ENCODE peak calls at places on chromosomes 11 and 22, in seven cellular contexts. K is colonic mucosa; Y is CD8-positive, alpha-beta T cell; P is transverse colon; J is Jurkat, Clone E6-1; V is PC-3; I is mucosa of descending colon. T is an unnamed sample.

GRCh38 chr22:36417281-36417686 is 29.5 kb upstream of the MYH9 start:
- DNase-seq in J (peak; percentile 9), P (peak; percentile 82), Y (no peak), I (peak; percentile 82), K (peak; percentile 88), V (peak; percentile 90), T (no peak)

GRCh38 chr11:17703951-17704350 is 15.4 kb upstream of the MYOD1 start:
- DNase-seq in Y (no peak), P (no peak), I (no peak), V (peak; percentile 29), J (peak; percentile 12), K (no peak), T (no peak)

GRCh38 chr22:46995501-46996360 is 233.3 kb downstream of the TBC1D22A start:
- DNase-seq in I (no peak), K (no peak), Y (no peak), P (no peak), J (no peak), V (no peak), T (no peak)

GRCh38 chr11:36249271-36249670 is 40.0 kb downstream of the COMMD9 start:
- DNase-seq in K (no peak), P (no peak), J (no peak), I (no peak), V (peak; percentile 71), Y (no peak), T (no peak)

GRCh38 chr11:74366576-74366975 is 31.7 kb downstream of the PGM2L1 start:
- DNase-seq in Y (no peak), P (no peak), J (no peak), V (no peak), K (no peak), I (no peak), T (no peak)

GRCh38 chr11:17992916-17993315 is 19.9 kb downstream of the SERGEF start:
- DNase-seq in V (peak; percentile 43), I (no peak), J (no peak), P (no peak), K (no peak), Y (no peak), T (no peak)

GRCh38 chr11:125902315-125902926 is 585 bp downstream of the PUS3 start:
- DNase-seq in K (no peak), J (no peak), V (peak; percentile 19), Y (no peak), P (no peak), I (no peak), T (no peak)

GRCh38 chr11:35282226-35282882 is 137.0 kb downstream of the SLC1A2 start:
- DNase-seq in K (no peak), V (no peak), Y (no peak), J (no peak), P (no peak), I (no peak), T (no peak)

DNA sequence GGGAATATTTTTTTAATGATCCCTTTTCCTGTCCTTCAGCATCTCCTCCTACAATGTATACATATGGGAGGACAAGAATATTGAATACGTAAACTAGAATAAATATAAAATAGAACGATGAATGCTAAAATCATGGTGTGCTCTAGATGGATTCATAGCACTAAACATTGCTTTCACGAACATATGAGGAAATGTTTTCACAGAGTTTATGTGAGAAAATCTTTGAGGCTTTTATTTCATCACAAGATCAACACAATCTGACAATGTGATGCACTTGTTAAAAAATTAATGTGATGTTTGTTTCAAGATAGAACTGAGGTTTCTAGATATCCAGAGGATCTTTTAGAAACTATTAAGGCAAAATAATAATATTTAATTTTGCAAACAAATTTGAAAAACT is 3.0 kb downstream of the CARD16 start:
- DNase-seq in Y (no peak), K (no peak), J (no peak), P (no peak), V (no peak), I (no peak), T (no peak)
- H3K4me3 ChIP-seq in Y (no peak overlapping the region), K (no peak overlapping the region), J (no peak overlapping the region), P (no peak overlapping the region), V (no peak overlapping the region), I (no peak overlapping the region), T (no peak overlapping the region)

DNA sequence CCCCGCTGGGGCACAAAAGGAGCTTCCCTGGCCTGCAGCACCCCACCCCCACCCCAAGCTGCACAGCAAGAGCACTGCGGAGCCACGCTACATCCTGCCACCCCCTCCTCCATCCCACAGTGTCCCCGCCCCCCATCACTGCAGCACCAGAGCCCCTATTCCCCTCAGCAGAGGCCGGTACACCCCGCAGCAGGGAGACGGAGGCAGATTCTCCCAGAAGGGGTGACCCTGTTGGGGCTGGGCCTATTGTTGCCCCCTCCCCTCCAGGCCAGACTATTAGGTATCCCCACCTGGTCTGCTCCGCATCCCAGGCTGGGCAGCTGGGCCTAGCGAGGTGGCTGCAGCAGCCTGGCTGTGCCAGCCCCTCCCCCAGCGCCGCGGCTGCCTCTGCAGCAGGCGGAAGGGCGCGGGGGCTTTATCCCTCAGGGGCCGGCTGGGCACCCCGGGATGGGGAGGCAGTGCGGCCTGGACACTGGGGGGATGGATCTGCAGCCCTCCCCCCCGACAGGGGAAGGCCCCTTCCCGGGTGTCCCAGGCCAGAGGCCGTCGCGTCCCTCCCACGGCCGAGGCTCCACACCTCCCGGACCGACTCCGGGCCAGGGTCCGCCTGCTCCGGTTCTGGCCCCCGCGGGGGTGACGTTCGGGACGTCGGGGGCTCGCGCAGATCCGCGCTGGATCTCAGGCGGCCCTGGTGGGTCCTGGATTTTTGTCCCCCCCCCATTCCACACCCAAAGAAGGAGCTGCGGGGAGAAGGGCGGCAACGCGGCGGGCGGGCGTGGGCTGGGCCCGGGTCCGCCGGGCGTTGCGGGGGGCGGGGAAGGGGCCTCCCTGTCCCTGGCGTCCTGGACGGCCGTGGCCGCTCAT is 943 bp downstream of the DUSP8 start:
- DNase-seq in J (peak; percentile 32), Y (peak; percentile 60), V (no peak), I (peak; percentile 51), K (peak; percentile 31), P (no peak), T (peak; percentile 79)
- H3K4me3 ChIP-seq in J (peak overlapping the region; percentile 18), Y (peak overlapping the region; percentile 63), V (peak overlapping the region; percentile 53), I (peak overlapping the region; percentile 18), K (peak overlapping the region; percentile 58), P (peak overlapping the region; percentile 70), T (peak overlapping the region; percentile 78)

GRCh38 chr11:115673720-115674119 is 169.5 kb upstream of the CADM1 start:
- DNase-seq in I (no peak), J (no peak), V (no peak), Y (no peak), P (no peak), K (no peak), T (no peak)

GRCh38 chr11:115674176-115674575 is 170.0 kb upstream of the CADM1 start:
- DNase-seq in I (no peak), P (no peak), Y (no peak), K (no peak), V (no peak), J (no peak), T (no peak)

GRCh38 chr11:115676206-115676605 is 172.0 kb upstream of the CADM1 start:
- DNase-seq in K (no peak), V (no peak), P (no peak), J (no peak), Y (no peak), I (no peak), T (no peak)

GRCh38 chr11:115672999-115673411 is 168.8 kb upstream of the CADM1 start:
- DNase-seq in Y (no peak), V (no peak), P (no peak), J (no peak), K (no peak), I (peak; percentile 15), T (no peak)

DNA sequence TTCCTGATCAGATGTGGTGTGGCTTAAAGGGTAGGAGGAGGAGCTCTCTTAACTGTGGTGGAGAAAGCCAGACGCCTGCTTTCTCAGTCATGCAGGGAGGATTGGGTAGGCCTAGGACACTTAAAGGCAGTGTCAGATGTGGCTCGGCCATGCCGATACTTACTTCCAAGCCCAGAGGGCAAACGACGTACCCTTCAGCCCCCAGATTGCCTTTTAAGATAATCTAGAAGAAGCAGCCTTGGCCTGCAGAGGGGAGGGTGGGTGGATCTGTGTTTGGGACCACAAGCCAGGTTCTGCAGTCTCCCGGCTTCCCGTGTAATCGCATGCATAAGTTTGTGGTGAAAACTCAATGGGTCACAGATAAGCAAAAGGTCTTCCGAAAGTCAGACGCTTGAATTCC is 170.6 kb upstream of the CADM1 start:
- DNase-seq in K (no peak), Y (no peak), J (no peak), I (no peak), V (no peak), P (no peak), T (no peak)
- H3K4me3 ChIP-seq in K (no peak overlapping the region), Y (no peak overlapping the region), J (no peak overlapping the region), I (no peak overlapping the region), V (no peak overlapping the region), P (no peak overlapping the region), T (no peak overlapping the region)

GRCh38 chr11:46593550-46594382 is at the start of gene AMBRA1:
- DNase-seq in Y (peak; percentile 85), V (peak; percentile 89), K (peak; percentile 95), P (peak; percentile 91), I (peak; percentile 97), J (peak; percentile 94), T (peak; percentile 85)

GRCh38 chr11:46588131-46588530 is 5.7 kb downstream of the AMBRA1 start:
- DNase-seq in K (no peak), Y (no peak), J (no peak), P (no peak), I (no peak), V (no peak), T (no peak)

GRCh38 chr11:46594383-46594718 is 528 bp upstream of the AMBRA1 start:
- DNase-seq in Y (no peak), I (no peak), V (no peak), P (no peak), J (no peak), K (no peak), T (no peak)

GRCh38 chr11:46588915-46589314 is 4.9 kb downstream of the AMBRA1 start:
- DNase-seq in V (no peak), J (no peak), K (no peak), Y (no peak), P (no peak), I (no peak), T (no peak)

DNA sequence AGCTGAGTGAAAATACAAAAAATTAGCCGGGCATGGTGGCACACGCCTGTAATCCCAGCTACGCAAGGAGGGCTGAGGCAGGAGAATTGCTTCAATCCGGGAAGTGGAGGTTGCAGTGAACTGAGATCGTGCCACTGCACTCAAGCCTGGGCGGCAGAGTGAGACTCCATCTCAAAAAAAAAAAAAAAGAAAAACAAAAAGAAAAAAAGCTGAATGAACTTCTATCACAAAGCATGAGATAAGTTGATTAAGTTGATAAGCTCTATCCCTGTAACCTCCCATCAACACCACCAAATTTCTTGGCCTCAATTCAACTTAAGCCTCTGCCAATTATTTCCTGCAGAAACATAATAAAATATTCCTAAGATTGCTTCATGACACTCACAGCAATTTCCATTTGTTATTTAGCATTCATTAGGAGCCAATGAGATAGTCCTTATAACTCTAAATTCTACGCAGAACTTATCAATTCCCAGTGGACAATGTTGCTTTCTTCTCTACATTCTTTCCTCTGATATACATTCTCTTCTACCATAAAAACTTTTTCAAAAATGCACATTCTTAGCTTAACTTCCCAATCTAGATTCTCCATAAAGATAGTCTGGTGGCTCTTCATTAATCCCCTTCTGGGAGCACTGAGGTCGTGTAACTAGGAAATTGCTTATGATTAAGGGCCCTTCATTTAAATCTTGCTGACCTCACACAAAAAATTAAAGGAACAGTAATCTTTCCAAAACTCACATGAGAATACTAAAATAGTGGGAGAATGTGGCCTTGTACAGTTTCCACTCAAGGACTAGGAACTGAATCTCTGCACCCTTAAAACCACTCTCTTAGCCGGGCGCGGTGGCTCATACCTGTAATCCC is 2.9 kb downstream of the AMBRA1 start:
- DNase-seq in P (no peak), V (no peak), Y (no peak), K (no peak), J (no peak), I (no peak), T (no peak)
- H3K4me3 ChIP-seq in P (no peak overlapping the region), V (no peak overlapping the region), Y (no peak overlapping the region), K (no peak overlapping the region), J (no peak overlapping the region), I (no peak overlapping the region), T (no peak overlapping the region)

GRCh38 chr22:45166935-45167334 is 3.2 kb downstream of the NUP50 start:
- DNase-seq in P (no peak), V (no peak), K (no peak), I (no peak), Y (no peak), J (no peak), T (no peak)
- H3K4me3 ChIP-seq in P (no peak overlapping the region), V (no peak overlapping the region), K (no peak overlapping the region), I (no peak overlapping the region), Y (no peak overlapping the region), J (no peak overlapping the region), T (no peak overlapping the region)

T was measured in aorta.